ENCODE peak calls at places on chromosomes 6 and 20, in ten cellular contexts. Q is left ventricle myocardium inferior; A is GM12865; E is NCI-H1930; V is EH; I is T-helper 2 cell; P is GM12891; L is A549; Z is GOT3; N is stimulated activated naive B cell treated with anti-CD40 and anti-IgM and Interleukin-4, amounts not matched to agents 10 μg/mL and 1 μg/mL and 100 μg/mL, for 72 hours. W is an unnamed sample.

GRCh38 chr20:19880256-19881079 is 122.4 kb downstream of the RIN2 start:
- DNase-seq in N (no peak), Q (no peak), A (no peak), V (peak), Z (no peak), E (no peak), I (no peak), P (no peak), L (peak), W (no peak)

GRCh38 chr6:15535495-15536200 is 127.2 kb downstream of the DTNBP1 start:
- DNase-seq in A (no peak), E (no peak), N (no peak), V (peak), Z (no peak), L (no peak), P (no peak), I (no peak), Q (no peak), W (no peak)

GRCh38 chr6:102942206-102942605 is 1548.7 kb downstream of the GRIK2 start:
- DNase-seq in N (no peak), I (no peak), P (no peak), V (no peak), Q (no peak), L (no peak), Z (no peak), A (no peak), E (no peak), W (no peak)

GRCh38 chr20:24766826-24767622 is 182.0 kb upstream of the CST7 start:
- DNase-seq in Q (no peak), P (no peak), V (no peak), E (no peak), A (no peak), L (no peak), Z (no peak), I (no peak), N (no peak), W (no peak)

GRCh38 chr20:60237981-60238380 is 279.8 kb downstream of the CDH26 start:
- DNase-seq in V (no peak), N (no peak), L (no peak), P (no peak), Z (no peak), E (no peak), Q (no peak), A (no peak), I (no peak), W (no peak)

GRCh38 chr20:47799116-47799715 is 13.9 kb upstream of the SULF2 start:
- DNase-seq in N (no peak), I (no peak), Q (no peak), A (no peak), L (no peak), Z (no peak), E (no peak), V (no peak), P (no peak), W (no peak)

GRCh38 chr6:148211777-148212324 is 130.8 kb upstream of the SASH1 start:
- DNase-seq in E (no peak), N (no peak), V (no peak), L (no peak), A (no peak), Q (no peak), Z (no peak), I (no peak), P (no peak), W (no peak)

GRCh38 chr20:61810709-61811565 is 254.7 kb downstream of the TAF4 start:
- DNase-seq in I (no peak), N (no peak), L (no peak), A (no peak), E (no peak), Q (no peak), Z (no peak), V (no peak), P (no peak), W (no peak)

GRCh38 chr20:875115-875514 is 41.0 kb downstream of the ANGPT4 start:
- DNase-seq in L (no peak), Q (no peak), I (no peak), N (no peak), Z (no peak), A (no peak), E (no peak), P (no peak), V (no peak), W (no peak)